ENCODE peak calls at places on chromosomes 3 and 15, in ten cellular contexts. U, E, C, Z, S, H, I, O, K and G are unnamed samples.

GRCh38 chr15:70390723-70391122 is 293.0 kb upstream of the TLE3 start:
- DNase-seq in U (no peak), E (no peak), C (no peak), Z (no peak), S (no peak), H (no peak), I (no peak), O (no peak), K (no peak), G (no peak)

GRCh38 chr15:35674873-35675781 is 129.2 kb upstream of the DPH6 start:
- DNase-seq in U (no peak), E (no peak), C (peak), Z (no peak), S (no peak), H (no peak), I (no peak), O (no peak), K (no peak), G (no peak)

GRCh38 chr15:90818251-90819210 is 49.9 kb upstream of the FURIN start:
- DNase-seq in U (peak), E (no peak), C (peak), Z (no peak), S (no peak), H (no peak), I (peak), O (no peak), K (peak), G (no peak)

GRCh38 chr15:73078722-73079121 is 26.5 kb downstream of the NEO1 start:
- DNase-seq in U (no peak), E (no peak), C (no peak), Z (peak), S (no peak), H (peak), I (no peak), O (no peak), K (no peak), G (no peak)

GRCh38 chr15:60006203-60006782 is 2.2 kb downstream of the FOXB1 start:
- DNase-seq in U (peak), E (no peak), C (peak), Z (peak), S (no peak), H (peak), I (no peak), O (peak), K (peak), G (no peak)

GRCh38 chr15:83010709-83011270 is 649 bp downstream of the C15orf40 start:
- DNase-seq in U (peak), E (peak), C (peak), Z (peak), S (peak), H (peak), I (peak), O (peak), K (peak), G (peak)

GRCh38 chr3:100982710-100983109 is 10.5 kb downstream of the ABI3BP start:
- DNase-seq in U (no peak), E (no peak), C (no peak), Z (no peak), S (no peak), H (no peak), I (no peak), O (no peak), K (no peak), G (peak)

GRCh38 chr3:140436421-140436820 is 241.4 kb upstream of the TRIM42 start:
- DNase-seq in U (no peak), E (no peak), C (no peak), Z (no peak), S (no peak), H (no peak), I (no peak), O (no peak), K (no peak), G (no peak)

GRCh38 chr15:100725121-100726069 is 123.0 kb downstream of the ASB7 start:
- DNase-seq in U (no peak), E (peak), C (no peak), Z (peak), S (no peak), H (no peak), I (no peak), O (no peak), K (no peak), G (no peak)

GRCh38 chr15:89426500-89426899 is 69.9 kb downstream of the RHCG start:
- DNase-seq in U (no peak), E (no peak), C (no peak), Z (no peak), S (no peak), H (no peak), I (no peak), O (no peak), K (no peak), G (no peak)

GRCh38 chr3:50848308-50848707 is 173.6 kb downstream of the DOCK3 start:
- DNase-seq in U (no peak), E (no peak), C (no peak), Z (no peak), S (no peak), H (no peak), I (no peak), O (no peak), K (no peak), G (no peak)

GRCh38 chr15:38084289-38084688 is 149.8 kb downstream of the TMCO5A start:
- DNase-seq in U (no peak), E (no peak), C (no peak), Z (peak), S (no peak), H (no peak), I (no peak), O (peak), K (no peak), G (no peak)

GRCh38 chr15:89335289-89336041 is 841 bp upstream of the POLG start:
- DNase-seq in U (no peak), E (peak), C (no peak), Z (no peak), S (no peak), H (no peak), I (peak), O (no peak), K (peak), G (no peak)

GRCh38 chr3:190432216-190432615 is 17.5 kb downstream of the TMEM207 start:
- DNase-seq in U (no peak), E (no peak), C (no peak), Z (peak), S (no peak), H (peak), I (no peak), O (no peak), K (no peak), G (no peak)

GRCh38 chr3:188396251-188396650 is 242.3 kb downstream of the LPP start:
- DNase-seq in U (no peak), E (no peak), C (no peak), Z (peak), S (no peak), H (peak), I (no peak), O (no peak), K (no peak), G (no peak)

GRCh38 chr3:66382142-66382541 is 118.7 kb downstream of the LRIG1 start:
- DNase-seq in U (no peak), E (no peak), C (no peak), Z (no peak), S (no peak), H (no peak), I (no peak), O (no peak), K (no peak), G (no peak)

GRCh38 chr3:141083831-141084624 is 32.9 kb downstream of the SPSB4 start:
- DNase-seq in U (no peak), E (no peak), C (peak), Z (no peak), S (no peak), H (no peak), I (no peak), O (no peak), K (peak), G (peak)

GRCh38 chr3:40780801-40781406 is 256.1 kb downstream of the ZNF621 start:
- DNase-seq in U (no peak), E (peak), C (peak), Z (peak), S (no peak), H (no peak), I (no peak), O (no peak), K (peak), G (peak)

GRCh38 chr15:63763476-63764123 is 70.1 kb downstream of the HERC1 start:
- DNase-seq in U (no peak), E (no peak), C (no peak), Z (peak), S (no peak), H (no peak), I (no peak), O (no peak), K (no peak), G (no peak)

GRCh38 chr15:73630796-73631471 is 2.3 kb downstream of the NPTN start:
- DNase-seq in U (no peak), E (no peak), C (peak), Z (peak), S (no peak), H (no peak), I (no peak), O (no peak), K (no peak), G (no peak)

GRCh38 chr3:152305075-152305474 is 36.3 kb downstream of the MBNL1 start:
- DNase-seq in U (no peak), E (no peak), C (no peak), Z (no peak), S (no peak), H (no peak), I (no peak), O (no peak), K (no peak), G (no peak)

GRCh38 chr3:67683522-67683921 is 29.1 kb upstream of the SUCLG2 start:
- DNase-seq in U (no peak), E (no peak), C (no peak), Z (no peak), S (no peak), H (no peak), I (no peak), O (no peak), K (no peak), G (no peak)

GRCh38 chr3:53150247-53151085 is 10.5 kb upstream of the PRKCD start:
- DNase-seq in U (no peak), E (no peak), C (no peak), Z (peak), S (no peak), H (peak), I (no peak), O (no peak), K (no peak), G (no peak)

GRCh38 chr3:24264748-24265158 is 229.9 kb downstream of the THRB start:
- DNase-seq in U (peak), E (no peak), C (peak), Z (peak), S (no peak), H (peak), I (peak), O (peak), K (peak), G (no peak)

GRCh38 chr15:39624806-39625205 is 43.9 kb downstream of the THBS1 start:
- DNase-seq in U (peak), E (no peak), C (no peak), Z (peak), S (no peak), H (peak), I (no peak), O (peak), K (no peak), G (peak)